ENCODE peak calls at places on chromosome 17, in four cellular contexts. B is HL-60, U is GM12878, J is K562. R is an unnamed sample.

GRCh38 chr17:52378860-52379259 is 220.3 kb upstream of the CA10 start:
- DNase-seq in B (no peak), U (no peak), J (no peak), R (no peak)

GRCh38 chr17:10793256-10793655 is 10.6 kb downstream of the TMEM238L start:
- DNase-seq in B (no peak), U (no peak), J (no peak), R (no peak)

GRCh38 chr17:39012725-39013124 is 45.5 kb upstream of the FBXO47 start:
- DNase-seq in B (no peak), U (no peak), J (no peak), R (no peak)

GRCh38 chr17:42928714-42929496 is 28.3 kb downstream of the G6PC1 start:
- DNase-seq in B (peak), U (peak), J (peak), R (peak)

GRCh38 chr17:79534851-79535727 is 75.8 kb downstream of the RBFOX3 start:
- DNase-seq in B (no peak), U (no peak), J (no peak), R (no peak)

GRCh38 chr17:71713846-71714245 is 407.0 kb upstream of the SOX9 start:
- DNase-seq in B (no peak), U (no peak), J (no peak), R (no peak)

GRCh38 chr17:80996422-80997305 is 5.0 kb downstream of the CHMP6 start:
- DNase-seq in B (no peak), U (no peak), J (no peak), R (no peak)

GRCh38 chr17:40510328-40510648 is 8.9 kb upstream of the TNS4 start:
- DNase-seq in B (no peak), U (no peak), J (no peak), R (no peak)

GRCh38 chr17:73069164-73069774 is 23.2 kb downstream of the SLC39A11 start:
- DNase-seq in B (no peak), U (no peak), J (no peak), R (no peak)

GRCh38 chr17:42818379-42818778 is 5.7 kb downstream of the BECN1 start:
- DNase-seq in B (no peak), U (no peak), J (no peak), R (no peak)

GRCh38 chr17:82200743-82201497 is 11.7 kb downstream of the CCDC57 start:
- DNase-seq in B (no peak), U (no peak), J (peak), R (no peak)

GRCh38 chr17:73643012-73643845 is 1.0 kb downstream of the SDK2 start:
- DNase-seq in B (peak), U (no peak), J (no peak), R (peak)

GRCh38 chr17:12600349-12600748 is 65.3 kb upstream of the MYOCD start:
- DNase-seq in B (no peak), U (no peak), J (no peak), R (no peak)

GRCh38 chr17:82301300-82301915 is 16.0 kb downstream of the CD7 start:
- DNase-seq in B (no peak), U (no peak), J (no peak), R (no peak)

GRCh38 chr17:66397486-66397885 is 95.1 kb downstream of the PRKCA start:
- DNase-seq in B (no peak), U (no peak), J (no peak), R (no peak)

GRCh38 chr17:37240381-37240780 is 135.4 kb upstream of the C17orf78 start:
- DNase-seq in B (no peak), U (no peak), J (no peak), R (no peak)

GRCh38 chr17:37234106-37234505 is 141.7 kb upstream of the C17orf78 start:
- DNase-seq in B (no peak), U (no peak), J (no peak), R (no peak)

GRCh38 chr17:37239690-37240344 is 136.0 kb upstream of the C17orf78 start:
- DNase-seq in B (no peak), U (no peak), J (peak), R (no peak)
- TF ChIP-seq SPI1 in B (no peak), U (no peak), J (peak), R (no peak)

DNA sequence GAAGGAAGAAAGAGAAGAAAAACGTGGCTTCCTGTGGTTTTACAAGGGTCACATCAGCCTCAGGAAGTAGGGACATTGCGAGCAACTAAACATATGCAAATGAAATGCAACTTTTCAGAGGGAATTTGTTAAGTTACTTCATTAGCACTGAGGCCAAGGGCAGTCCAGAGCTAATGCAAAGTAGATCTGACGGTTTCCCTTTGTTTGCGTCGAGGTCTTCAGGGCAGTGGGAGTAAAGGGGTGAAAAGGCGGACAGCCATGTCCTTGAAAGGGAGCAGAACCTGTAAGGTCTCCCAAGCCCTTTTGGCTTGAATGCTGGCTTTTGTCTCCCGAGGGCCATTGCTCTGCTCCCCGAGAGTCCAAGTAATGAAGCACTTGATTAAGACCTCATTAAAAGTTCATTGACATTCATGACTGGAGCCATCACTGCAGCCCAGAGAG is 85.0 kb downstream of the PMP22 start:
- DNase-seq in B (no peak), U (no peak), J (no peak), R (no peak)
- TF ChIP-seq SPI1 in B (no peak), U (no peak), J (no peak), R (no peak)

DNA sequence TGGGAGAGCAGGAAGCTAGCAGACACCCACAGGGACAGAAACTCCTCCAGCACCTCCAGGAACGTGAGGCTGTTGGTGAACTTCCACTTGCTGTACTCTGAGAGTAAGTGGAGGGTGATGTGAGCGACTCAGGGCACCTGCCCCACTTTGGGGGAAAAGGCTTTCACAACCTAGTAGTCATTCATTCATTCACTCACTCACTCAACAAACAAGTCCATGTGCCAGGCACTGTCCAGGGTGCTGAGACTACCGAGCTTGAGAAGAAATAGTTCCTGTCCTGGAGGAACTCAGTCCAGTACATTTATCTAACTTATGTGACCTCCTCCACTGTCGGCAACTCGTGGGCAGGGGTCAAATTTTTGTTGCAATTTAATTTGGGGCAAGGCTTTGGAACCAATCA is 26.6 kb downstream of the LGALS9 start:
- DNase-seq in B (no peak), U (no peak), J (no peak), R (no peak)
- TF ChIP-seq SPI1 in B (no peak), U (no peak), J (no peak), R (no peak)

GRCh38 chr17:41707803-41708669 is 4.1 kb upstream of the GAST start:
- DNase-seq in B (no peak), U (no peak), J (no peak), R (no peak)

GRCh38 chr17:41702712-41703111 is 9.4 kb upstream of the GAST start:
- DNase-seq in B (no peak), U (no peak), J (no peak), R (no peak)

GRCh38 chr17:41710472-41711090 is 1.6 kb upstream of the GAST start:
- DNase-seq in B (no peak), U (no peak), J (no peak), R (no peak)

DNA sequence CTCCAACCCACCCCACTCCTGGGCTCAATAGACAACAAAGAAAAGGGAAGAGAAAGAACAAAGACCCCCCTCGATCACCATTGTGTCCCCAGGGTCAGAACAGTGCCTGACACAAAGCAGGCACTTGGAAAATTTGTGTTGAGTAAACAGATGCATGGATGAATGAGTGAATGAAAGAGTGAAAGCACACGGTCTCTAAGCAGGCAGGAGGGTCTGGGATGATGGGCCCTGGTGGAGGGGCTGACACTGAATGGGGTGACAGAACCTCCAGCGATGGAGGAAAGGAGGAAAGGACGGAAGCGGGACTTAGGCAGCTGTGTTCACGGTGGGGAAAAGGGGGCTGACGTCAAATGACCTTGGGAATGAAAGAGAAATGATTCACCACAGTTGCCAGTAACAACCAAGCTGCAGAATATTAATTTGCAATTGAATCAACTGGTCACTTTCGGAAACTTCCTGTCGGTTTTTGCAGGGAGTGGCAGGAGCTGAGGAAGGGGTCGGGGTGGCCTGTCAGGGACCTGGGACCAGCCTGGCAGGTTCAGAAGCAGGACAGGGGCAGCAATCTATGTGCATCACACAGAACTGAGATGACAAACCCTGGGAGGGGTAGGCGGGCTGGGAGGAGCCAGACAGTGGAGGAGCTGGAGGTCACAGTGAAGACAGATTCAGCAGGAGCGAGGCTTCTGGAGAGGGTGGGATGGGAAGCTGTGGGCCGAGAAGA is 6.7 kb upstream of the GAST start:
- DNase-seq in B (no peak), U (no peak), J (no peak), R (no peak)
- TF ChIP-seq SPI1 in B (no peak), U (no peak), J (no peak), R (no peak)

DNA sequence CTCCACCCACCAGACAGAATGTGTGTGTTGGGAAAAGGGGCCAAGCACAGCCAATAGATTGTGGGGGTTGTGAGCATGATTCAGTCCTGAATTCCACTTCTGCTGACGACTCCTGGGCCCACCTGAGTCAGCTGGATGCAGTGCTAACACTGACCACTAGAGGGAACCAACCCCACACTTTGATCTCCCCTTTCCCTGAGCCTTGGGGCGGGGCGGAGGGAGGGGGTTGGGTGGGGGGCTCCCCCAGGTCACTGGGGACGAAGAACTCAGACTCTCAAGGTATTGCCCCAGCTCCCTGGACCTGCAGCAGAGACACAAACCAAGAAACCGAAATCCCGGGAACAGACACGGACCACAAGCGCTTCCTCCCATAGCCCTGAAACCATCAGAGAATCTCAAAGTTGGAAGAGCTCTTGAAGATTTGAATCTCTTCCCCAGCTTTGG is 621 bp upstream of the CSHL1 start:
- DNase-seq in B (peak), U (no peak), J (peak), R (no peak)
- TF ChIP-seq SPI1 in B (no peak), U (no peak), J (no peak), R (no peak)

GRCh38 chr17:76598004-76598439 is 12.4 kb upstream of the ST6GALNAC2 start:
- DNase-seq in B (peak), U (no peak), J (no peak), R (no peak)
- TF ChIP-seq SPI1 in B (no peak), U (no peak), J (no peak), R (no peak)

R was measured in GM12891.